ENCODE peak calls at places on chromosomes 7 and 10, in eight cellular contexts. G is suprapubic skin, B is H54, F is tibial nerve, I is Peyer's patch, V is prostate gland, T is A549, P is GM12892. L is an unnamed sample.

GRCh38 chr10:78472542-78472890 is 438.9 kb downstream of the RPS24 start:
- DNase-seq in G (no peak), B (no peak), F (no peak), I (no peak), V (peak), T (no peak), P (no peak), L (no peak)

GRCh38 chr7:25805027-25805687 is 346.8 kb upstream of the NFE2L3 start:
- DNase-seq in G (no peak), B (no peak), F (no peak), I (no peak), V (peak), T (no peak), P (no peak), L (no peak)

GRCh38 chr7:38105874-38106483 is 72.1 kb upstream of the STARD3NL start:
- DNase-seq in G (no peak), B (peak), F (no peak), I (no peak), V (peak), T (peak), P (no peak), L (peak)

GRCh38 chr10:82377608-82378007 is 502.6 kb downstream of the NRG3 start:
- DNase-seq in G (no peak), B (no peak), F (no peak), I (no peak), V (no peak), T (peak), P (no peak), L (no peak)

GRCh38 chr7:26658080-26658697 is 206.2 kb downstream of the SKAP2 start:
- DNase-seq in G (no peak), B (no peak), F (no peak), I (no peak), V (no peak), T (no peak), P (no peak), L (no peak)

GRCh38 chr10:102418612-102419560 is at the start of gene PSD:
- DNase-seq in G (no peak), B (no peak), F (no peak), I (no peak), V (no peak), T (no peak), P (no peak), L (no peak)

GRCh38 chr10:94000638-94001420 is 7.1 kb downstream of the PLCE1 start:
- DNase-seq in G (no peak), B (no peak), F (no peak), I (peak), V (no peak), T (no peak), P (no peak), L (no peak)

GRCh38 chr7:141073173-141073640 is 657 bp upstream of the TMEM178B start:
- DNase-seq in G (no peak), B (no peak), F (no peak), I (no peak), V (peak), T (peak), P (no peak), L (peak)

GRCh38 chr7:2644514-2645273 is 12.9 kb downstream of the TTYH3 start:
- DNase-seq in G (no peak), B (no peak), F (no peak), I (no peak), V (no peak), T (no peak), P (no peak), L (no peak)

GRCh38 chr10:128614206-128614605 is 488.0 kb upstream of the MKI67 start:
- DNase-seq in G (no peak), B (no peak), F (no peak), I (no peak), V (no peak), T (no peak), P (no peak), L (no peak)

GRCh38 chr10:131947631-131948347 is 33.9 kb downstream of the BNIP3 start:
- DNase-seq in G (peak), B (peak), F (no peak), I (no peak), V (no peak), T (no peak), P (no peak), L (no peak)

GRCh38 chr7:28855538-28856217 is 102.5 kb downstream of the TRIL start:
- DNase-seq in G (no peak), B (peak), F (no peak), I (no peak), V (no peak), T (peak), P (no peak), L (no peak)

GRCh38 chr10:108365541-108365940 is 1201.0 kb upstream of the SORCS1 start:
- DNase-seq in G (no peak), B (no peak), F (no peak), I (no peak), V (no peak), T (no peak), P (no peak), L (no peak)

GRCh38 chr7:142516038-142516501 is 233.2 kb upstream of the PRSS1 start:
- DNase-seq in G (no peak), B (peak), F (no peak), I (no peak), V (peak), T (peak), P (no peak), L (no peak)

GRCh38 chr7:116569737-116570136 is 44.9 kb downstream of the CAV1 start:
- DNase-seq in G (no peak), B (no peak), F (no peak), I (no peak), V (no peak), T (peak), P (no peak), L (no peak)

GRCh38 chr10:97224483-97225435 is 39.0 kb upstream of the SLIT1 start:
- DNase-seq in G (no peak), B (no peak), F (no peak), I (no peak), V (no peak), T (no peak), P (no peak), L (no peak)

GRCh38 chr10:108911814-108912541 is 1011.3 kb downstream of the XPNPEP1 start:
- DNase-seq in G (peak), B (no peak), F (peak), I (peak), V (no peak), T (peak), P (no peak), L (peak)

GRCh38 chr10:123913688-123914268 is 22.2 kb upstream of the CPXM2 start:
- DNase-seq in G (peak), B (no peak), F (no peak), I (no peak), V (no peak), T (no peak), P (no peak), L (no peak)

GRCh38 chr10:131961777-131962450 is 19.8 kb downstream of the BNIP3 start:
- DNase-seq in G (no peak), B (no peak), F (no peak), I (no peak), V (no peak), T (no peak), P (no peak), L (no peak)

GRCh38 chr10:109647627-109648026 is 275.7 kb downstream of the XPNPEP1 start:
- DNase-seq in G (no peak), B (no peak), F (no peak), I (no peak), V (no peak), T (peak), P (no peak), L (no peak)

GRCh38 chr7:82179311-82179710 is 264.3 kb downstream of the CACNA2D1 start:
- DNase-seq in G (no peak), B (no peak), F (no peak), I (no peak), V (no peak), T (no peak), P (no peak), L (no peak)

GRCh38 chr10:33703897-33704825 is 369.7 kb upstream of the NRP1 start:
- DNase-seq in G (no peak), B (no peak), F (no peak), I (no peak), V (no peak), T (no peak), P (no peak), L (peak)

GRCh38 chr7:24702674-24703235 is 54.5 kb downstream of the GSDME start:
- DNase-seq in G (no peak), B (no peak), F (no peak), I (no peak), V (no peak), T (no peak), P (no peak), L (no peak)

GRCh38 chr10:101563007-101563406 is 25.1 kb downstream of the POLL start:
- DNase-seq in G (no peak), B (no peak), F (no peak), I (no peak), V (no peak), T (no peak), P (no peak), L (no peak)

GRCh38 chr10:21823617-21824016 is 179.9 kb downstream of the DNAJC1 start:
- DNase-seq in G (no peak), B (no peak), F (no peak), I (no peak), V (peak), T (no peak), P (no peak), L (no peak)

GRCh38 chr10:45602082-45602730 is 70.4 kb downstream of the ZFAND4 start:
- DNase-seq in G (no peak), B (no peak), F (no peak), I (no peak), V (no peak), T (no peak), P (no peak), L (no peak)

GRCh38 chr7:46257766-46258448 is 336.8 kb upstream of the IGFBP3 start:
- DNase-seq in G (no peak), B (peak), F (no peak), I (no peak), V (no peak), T (peak), P (no peak), L (no peak)

GRCh38 chr7:98329974-98330373 is 48.5 kb downstream of the BRI3 start:
- DNase-seq in G (no peak), B (no peak), F (no peak), I (no peak), V (no peak), T (no peak), P (no peak), L (no peak)

GRCh38 chr7:7662527-7662926 is 22.0 kb downstream of the UMAD1 start:
- DNase-seq in G (no peak), B (no peak), F (no peak), I (no peak), V (no peak), T (peak), P (no peak), L (no peak)

GRCh38 chr10:12656518-12657142 is 307.3 kb downstream of the CAMK1D start:
- DNase-seq in G (no peak), B (peak), F (no peak), I (no peak), V (peak), T (peak), P (no peak), L (no peak)

GRCh38 chr10:49321021-49321420 is 22.1 kb downstream of the C10orf71 start:
- DNase-seq in G (no peak), B (no peak), F (no peak), I (no peak), V (no peak), T (no peak), P (no peak), L (no peak)

GRCh38 chr10:63236113-63236935 is 103.2 kb downstream of the NRBF2 start:
- DNase-seq in G (no peak), B (peak), F (no peak), I (no peak), V (peak), T (peak), P (no peak), L (no peak)

GRCh38 chr7:55299273-55299967 is 65.7 kb upstream of the LANCL2 start:
- DNase-seq in G (no peak), B (no peak), F (no peak), I (no peak), V (no peak), T (no peak), P (no peak), L (no peak)

GRCh38 chr10:89414146-89414878 is at the start of gene IFIT5:
- DNase-seq in G (peak), B (peak), F (peak), I (peak), V (peak), T (peak), P (peak), L (peak)

GRCh38 chr7:117048854-117049321 is 95.6 kb downstream of the ST7 start:
- DNase-seq in G (no peak), B (no peak), F (no peak), I (no peak), V (no peak), T (no peak), P (no peak), L (no peak)

GRCh38 chr10:131803863-131804425 is 96.9 kb upstream of the PPP2R2D start:
- DNase-seq in G (peak), B (no peak), F (no peak), I (no peak), V (no peak), T (no peak), P (no peak), L (no peak)

GRCh38 chr7:132518102-132518838 is 58.0 kb downstream of the PLXNA4 start:
- DNase-seq in G (no peak), B (peak), F (no peak), I (no peak), V (no peak), T (peak), P (no peak), L (no peak)

GRCh38 chr10:50362547-50363125 is 111.3 kb upstream of the ASAH2 start:
- DNase-seq in G (no peak), B (no peak), F (no peak), I (no peak), V (no peak), T (peak), P (no peak), L (no peak)

GRCh38 chr10:131574707-131575430 is 263.3 kb upstream of the TCERG1L start:
- DNase-seq in G (peak), B (no peak), F (no peak), I (no peak), V (no peak), T (no peak), P (no peak), L (no peak)

DNA sequence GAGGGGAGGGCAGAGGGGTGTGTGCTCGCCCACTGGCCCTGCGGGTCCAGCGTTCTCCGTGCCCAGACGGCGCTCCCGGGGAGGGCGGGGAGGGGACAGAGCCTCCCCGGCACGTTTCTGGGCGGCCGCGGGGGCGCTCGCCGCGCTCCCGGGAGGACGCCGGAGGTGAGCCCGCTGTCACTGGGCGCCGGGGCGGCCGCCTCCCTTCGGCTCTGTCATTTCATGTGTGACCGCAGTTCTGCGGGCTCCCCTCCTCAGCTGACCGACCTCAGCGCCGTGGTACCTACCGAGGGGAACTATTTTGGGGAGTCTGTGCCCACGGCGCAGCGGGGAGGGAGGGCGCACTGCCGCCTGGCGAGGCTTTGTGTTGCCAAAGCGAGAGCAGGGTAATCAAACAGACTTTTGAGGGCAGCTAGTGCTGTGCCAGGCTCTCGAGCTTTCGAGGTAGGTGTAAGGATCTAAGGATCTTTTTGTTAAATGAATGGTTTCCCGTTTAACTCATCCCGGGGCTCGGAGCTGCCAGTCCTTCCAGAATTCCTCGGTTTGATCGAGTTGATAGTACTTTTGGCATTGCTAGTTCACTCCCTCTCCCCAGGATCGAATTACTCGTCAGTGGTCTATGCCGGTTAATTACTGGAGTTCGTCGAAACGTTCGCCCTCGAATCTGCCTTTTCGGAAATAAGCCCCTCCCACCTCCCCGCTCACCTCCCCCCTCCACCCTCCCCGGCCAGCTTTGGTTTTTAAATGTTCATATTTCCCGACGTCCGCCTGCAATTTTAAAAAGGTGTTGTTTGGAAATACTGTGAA is 1.9 kb downstream of the ARID5B start:
- DNase-seq in G (peak), B (no peak), F (peak), I (peak), V (peak), T (peak), P (peak), L (peak)
- TF ChIP-seq POLR2A in G (peak), B (no peak), F (peak), I (peak), V (no peak), T (no peak), P (peak), L (peak)

GRCh38 chr10:87817873-87818504 is at the start of gene ATAD1:
- DNase-seq in G (peak), B (peak), F (peak), I (peak), V (peak), T (peak), P (peak), L (peak)
- TF ChIP-seq POLR2A in G (peak), B (peak), F (peak), I (peak), V (peak), T (peak), P (peak), L (peak)

GRCh38 chr10:3785849-3786290 is 861 bp upstream of the KLF6 start:
- DNase-seq in G (no peak), B (no peak), F (no peak), I (no peak), V (no peak), T (peak), P (no peak), L (no peak)
- TF ChIP-seq POLR2A in G (no peak), B (peak), F (no peak), I (no peak), V (no peak), T (no peak), P (no peak), L (no peak)

DNA sequence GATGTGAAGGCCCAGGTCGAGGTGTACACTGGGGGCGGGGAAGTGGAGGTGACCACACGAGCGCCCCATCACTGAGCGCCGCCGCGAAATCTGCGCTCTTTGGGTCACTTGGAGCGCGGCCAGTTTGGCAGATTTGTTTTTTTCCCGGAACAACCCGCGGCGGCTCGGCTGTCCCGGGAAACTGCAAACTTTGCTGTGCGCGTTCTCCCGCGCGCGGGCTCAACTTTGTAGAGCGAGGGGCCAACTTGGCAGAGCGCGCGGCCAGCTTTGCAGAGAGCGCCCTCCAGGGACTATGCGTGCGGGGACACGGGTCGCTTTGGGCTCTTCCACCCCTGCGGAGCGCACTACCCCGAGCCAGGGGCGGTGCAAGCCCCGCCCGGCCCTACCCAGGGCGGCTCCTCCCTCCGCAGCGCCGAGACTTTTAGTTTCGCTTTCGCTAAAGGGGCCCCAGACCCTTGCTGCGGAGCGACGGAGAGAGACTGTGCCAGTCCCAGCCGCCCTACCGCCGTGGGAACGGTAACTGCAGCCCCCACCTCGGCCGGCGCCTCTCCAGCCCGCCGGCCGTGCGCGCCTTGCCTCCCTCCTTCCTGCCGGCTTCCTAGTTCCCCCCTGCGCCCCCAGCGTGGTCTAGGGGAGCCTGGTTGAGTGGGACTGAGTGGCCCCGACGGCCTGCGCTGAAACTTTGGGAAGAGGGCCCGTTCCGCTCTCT is at the start of gene CASP7:
- DNase-seq in G (peak), B (peak), F (peak), I (peak), V (peak), T (peak), P (peak), L (peak)
- TF ChIP-seq POLR2A in G (peak), B (peak), F (peak), I (peak), V (peak), T (peak), P (peak), L (no peak)

DNA sequence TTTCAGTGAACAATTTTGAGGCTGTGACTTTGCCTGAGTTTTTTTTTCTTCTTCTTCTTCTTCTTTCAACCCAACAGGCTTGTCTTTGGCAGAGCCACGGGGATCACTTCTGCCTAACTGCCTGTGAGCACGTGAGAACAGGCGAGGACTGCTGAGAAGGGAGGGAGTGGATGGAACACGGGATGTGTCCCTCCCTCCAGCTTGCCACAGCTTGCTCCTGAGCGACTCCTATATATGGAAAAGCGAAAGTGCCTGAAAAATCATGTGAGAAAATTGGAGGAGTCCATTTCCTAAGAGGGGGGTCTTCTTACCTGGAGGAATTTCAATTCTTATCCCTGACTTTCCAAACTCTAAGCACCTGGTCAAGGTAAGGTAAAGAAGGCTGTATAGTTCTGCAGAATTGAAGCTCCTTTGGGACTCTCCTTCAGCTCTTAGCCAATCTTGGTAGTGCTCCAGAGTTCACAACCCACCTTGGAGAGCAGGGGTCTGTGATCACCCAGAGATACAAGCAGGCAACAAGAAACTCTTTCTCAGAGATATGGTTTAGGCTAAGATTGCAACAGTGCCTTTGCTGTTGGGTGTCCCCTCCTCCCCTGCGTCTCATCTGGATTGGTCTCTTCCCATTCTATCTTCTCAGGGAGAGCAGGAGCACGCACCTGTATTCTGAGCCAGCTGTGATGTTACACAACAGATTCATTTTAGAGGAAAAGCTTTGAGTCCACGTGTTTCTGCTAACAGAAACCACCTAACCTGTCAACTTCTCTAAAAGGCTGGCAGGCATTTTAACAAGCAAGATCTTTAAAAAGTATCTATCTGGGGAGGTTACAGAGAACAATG is at the start of gene MAT1A:
- DNase-seq in G (no peak), B (peak), F (no peak), I (no peak), V (peak), T (peak), P (no peak), L (no peak)
- TF ChIP-seq POLR2A in G (no peak), B (no peak), F (no peak), I (no peak), V (no peak), T (no peak), P (no peak), L (no peak)

GRCh38 chr10:51699475-51700227 is at the start of gene CSTF2T:
- DNase-seq in G (peak), B (peak), F (peak), I (peak), V (peak), T (peak), P (peak), L (peak)
- TF ChIP-seq POLR2A in G (peak), B (peak), F (peak), I (peak), V (peak), T (peak), P (peak), L (peak)

GRCh38 chr10:72276421-72277339 is 3.0 kb downstream of the DDIT4 start:
- DNase-seq in G (no peak), B (no peak), F (no peak), I (no peak), V (no peak), T (peak), P (no peak), L (no peak)
- TF ChIP-seq POLR2A in G (no peak), B (no peak), F (peak), I (no peak), V (no peak), T (peak), P (peak), L (no peak)

L was measured in heart left ventricle.